ENCODE peak calls at places on chromosomes 5 and 9, in ten cellular contexts. One of them, this sample, is unnamed.

GRCh38 chr9:92455217-92455616 is 27.1 kb downstream of the ASPN start:
- DNase-seq in cardiac fibroblast: peak; percentile 17
- DNase-seq in stimulated activated CD4-positive, alpha-beta T cell treated with anti-CD3 and anti-CD28 coated beads, Interleukin-1b, Interleukin-23, amount 100 ng/mL, for 24 hours: no peak
- DNase-seq in aorta: no peak
- DNase-seq in NCI-H748 treated with DMSO at 0.1 percent for 48 hours: peak; percentile 11
- DNase-seq in GM12892: no peak
- DNase-seq in heart left ventricle: no peak
- DNase-seq in activated CD4-positive, alpha-beta T cell treated with anti-CD3 and anti-CD28 coated beads for 4 hours: no peak
- DNase-seq in naive B cell: no peak
- DNase-seq in ecto neural progenitor cell: no peak
- DNase-seq in this sample: no peak

GRCh38 chr9:126722252-126722921 is 82.5 kb upstream of the ZBTB43 start:
- DNase-seq in stimulated activated CD4-positive, alpha-beta T cell treated with anti-CD3 and anti-CD28 coated beads, Interleukin-1b, Interleukin-23, amount 100 ng/mL, for 24 hours: peak; percentile 85
- DNase-seq in NCI-H748 treated with DMSO at 0.1 percent for 48 hours: peak; percentile 37
- DNase-seq in cardiac fibroblast: peak; percentile 37
- DNase-seq in activated CD4-positive, alpha-beta T cell treated with anti-CD3 and anti-CD28 coated beads for 4 hours: peak; percentile 95
- DNase-seq in aorta: peak; percentile 90
- DNase-seq in ecto neural progenitor cell: peak; percentile 84
- DNase-seq in heart left ventricle: peak; percentile 82
- DNase-seq in naive B cell: peak; percentile 91
- DNase-seq in GM12892: peak; percentile 70
- DNase-seq in this sample: peak; percentile 23

GRCh38 chr5:167643616-167644015 is 647.8 kb upstream of the WWC1 start:
- DNase-seq in aorta: no peak
- DNase-seq in stimulated activated CD4-positive, alpha-beta T cell treated with anti-CD3 and anti-CD28 coated beads, Interleukin-1b, Interleukin-23, amount 100 ng/mL, for 24 hours: no peak
- DNase-seq in naive B cell: no peak
- DNase-seq in cardiac fibroblast: peak; percentile 43
- DNase-seq in GM12892: no peak
- DNase-seq in ecto neural progenitor cell: no peak
- DNase-seq in activated CD4-positive, alpha-beta T cell treated with anti-CD3 and anti-CD28 coated beads for 4 hours: no peak
- DNase-seq in NCI-H748 treated with DMSO at 0.1 percent for 48 hours: no peak
- DNase-seq in heart left ventricle: no peak
- DNase-seq in this sample: no peak

GRCh38 chr9:134252084-134252830 is 74.0 kb upstream of the RXRA start:
- DNase-seq in ecto neural progenitor cell: no peak
- DNase-seq in activated CD4-positive, alpha-beta T cell treated with anti-CD3 and anti-CD28 coated beads for 4 hours: no peak
- DNase-seq in naive B cell: no peak
- DNase-seq in aorta: no peak
- DNase-seq in stimulated activated CD4-positive, alpha-beta T cell treated with anti-CD3 and anti-CD28 coated beads, Interleukin-1b, Interleukin-23, amount 100 ng/mL, for 24 hours: no peak
- DNase-seq in heart left ventricle: no peak
- DNase-seq in GM12892: no peak
- DNase-seq in cardiac fibroblast: no peak
- DNase-seq in NCI-H748 treated with DMSO at 0.1 percent for 48 hours: no peak
- DNase-seq in this sample: no peak

GRCh38 chr5:67004730-67005350 is 191.8 kb downstream of the CD180 start:
- DNase-seq in NCI-H748 treated with DMSO at 0.1 percent for 48 hours: no peak
- DNase-seq in ecto neural progenitor cell: no peak
- DNase-seq in activated CD4-positive, alpha-beta T cell treated with anti-CD3 and anti-CD28 coated beads for 4 hours: no peak
- DNase-seq in aorta: no peak
- DNase-seq in naive B cell: no peak
- DNase-seq in GM12892: no peak
- DNase-seq in heart left ventricle: peak; percentile 21
- DNase-seq in stimulated activated CD4-positive, alpha-beta T cell treated with anti-CD3 and anti-CD28 coated beads, Interleukin-1b, Interleukin-23, amount 100 ng/mL, for 24 hours: no peak
- DNase-seq in cardiac fibroblast: no peak
- DNase-seq in this sample: no peak

GRCh38 chr9:32389365-32389764 is 4.9 kb downstream of the ACO1 start:
- DNase-seq in aorta: no peak
- DNase-seq in cardiac fibroblast: no peak
- DNase-seq in ecto neural progenitor cell: no peak
- DNase-seq in GM12892: no peak
- DNase-seq in stimulated activated CD4-positive, alpha-beta T cell treated with anti-CD3 and anti-CD28 coated beads, Interleukin-1b, Interleukin-23, amount 100 ng/mL, for 24 hours: no peak
- DNase-seq in NCI-H748 treated with DMSO at 0.1 percent for 48 hours: no peak
- DNase-seq in heart left ventricle: peak; percentile 58
- DNase-seq in naive B cell: no peak
- DNase-seq in activated CD4-positive, alpha-beta T cell treated with anti-CD3 and anti-CD28 coated beads for 4 hours: no peak
- DNase-seq in this sample: no peak

GRCh38 chr5:64835266-64835665 is 66.5 kb downstream of the CWC27 start:
- DNase-seq in activated CD4-positive, alpha-beta T cell treated with anti-CD3 and anti-CD28 coated beads for 4 hours: no peak
- DNase-seq in naive B cell: no peak
- DNase-seq in NCI-H748 treated with DMSO at 0.1 percent for 48 hours: no peak
- DNase-seq in aorta: no peak
- DNase-seq in heart left ventricle: no peak
- DNase-seq in ecto neural progenitor cell: no peak
- DNase-seq in cardiac fibroblast: no peak
- DNase-seq in stimulated activated CD4-positive, alpha-beta T cell treated with anti-CD3 and anti-CD28 coated beads, Interleukin-1b, Interleukin-23, amount 100 ng/mL, for 24 hours: no peak
- DNase-seq in GM12892: no peak
- DNase-seq in this sample: no peak

GRCh38 chr5:175377816-175378215 is 66.2 kb downstream of the DRD1 start:
- DNase-seq in heart left ventricle: no peak
- DNase-seq in activated CD4-positive, alpha-beta T cell treated with anti-CD3 and anti-CD28 coated beads for 4 hours: no peak
- DNase-seq in ecto neural progenitor cell: no peak
- DNase-seq in naive B cell: no peak
- DNase-seq in aorta: no peak
- DNase-seq in stimulated activated CD4-positive, alpha-beta T cell treated with anti-CD3 and anti-CD28 coated beads, Interleukin-1b, Interleukin-23, amount 100 ng/mL, for 24 hours: no peak
- DNase-seq in cardiac fibroblast: no peak
- DNase-seq in NCI-H748 treated with DMSO at 0.1 percent for 48 hours: no peak
- DNase-seq in GM12892: no peak
- DNase-seq in this sample: no peak

GRCh38 chr9:95852059-95853032 is 23.1 kb upstream of the ERCC6L2 start:
- DNase-seq in aorta: no peak
- DNase-seq in GM12892: peak; percentile 25
- DNase-seq in ecto neural progenitor cell: no peak
- DNase-seq in cardiac fibroblast: peak; percentile 74
- DNase-seq in activated CD4-positive, alpha-beta T cell treated with anti-CD3 and anti-CD28 coated beads for 4 hours: no peak
- DNase-seq in NCI-H748 treated with DMSO at 0.1 percent for 48 hours: no peak
- DNase-seq in stimulated activated CD4-positive, alpha-beta T cell treated with anti-CD3 and anti-CD28 coated beads, Interleukin-1b, Interleukin-23, amount 100 ng/mL, for 24 hours: no peak
- DNase-seq in naive B cell: no peak
- DNase-seq in heart left ventricle: no peak
- DNase-seq in this sample: no peak

GRCh38 chr5:35884125-35884788 is 27.6 kb downstream of the IL7R start:
- DNase-seq in stimulated activated CD4-positive, alpha-beta T cell treated with anti-CD3 and anti-CD28 coated beads, Interleukin-1b, Interleukin-23, amount 100 ng/mL, for 24 hours: no peak
- DNase-seq in cardiac fibroblast: peak; percentile 86
- DNase-seq in activated CD4-positive, alpha-beta T cell treated with anti-CD3 and anti-CD28 coated beads for 4 hours: no peak
- DNase-seq in naive B cell: no peak
- DNase-seq in heart left ventricle: no peak
- DNase-seq in NCI-H748 treated with DMSO at 0.1 percent for 48 hours: no peak
- DNase-seq in aorta: no peak
- DNase-seq in GM12892: no peak
- DNase-seq in ecto neural progenitor cell: no peak
- DNase-seq in this sample: no peak

GRCh38 chr5:169686137-169686536 is 49.1 kb downstream of the DOCK2 start:
- DNase-seq in stimulated activated CD4-positive, alpha-beta T cell treated with anti-CD3 and anti-CD28 coated beads, Interleukin-1b, Interleukin-23, amount 100 ng/mL, for 24 hours: no peak
- DNase-seq in GM12892: no peak
- DNase-seq in heart left ventricle: no peak
- DNase-seq in cardiac fibroblast: no peak
- DNase-seq in NCI-H748 treated with DMSO at 0.1 percent for 48 hours: no peak
- DNase-seq in ecto neural progenitor cell: no peak
- DNase-seq in activated CD4-positive, alpha-beta T cell treated with anti-CD3 and anti-CD28 coated beads for 4 hours: no peak
- DNase-seq in naive B cell: no peak
- DNase-seq in aorta: no peak
- DNase-seq in this sample: peak; percentile 43

GRCh38 chr9:114223564-114224246 is 68.4 kb downstream of the COL27A1 start:
- DNase-seq in naive B cell: no peak
- DNase-seq in cardiac fibroblast: peak; percentile 87
- DNase-seq in stimulated activated CD4-positive, alpha-beta T cell treated with anti-CD3 and anti-CD28 coated beads, Interleukin-1b, Interleukin-23, amount 100 ng/mL, for 24 hours: no peak
- DNase-seq in NCI-H748 treated with DMSO at 0.1 percent for 48 hours: no peak
- DNase-seq in aorta: no peak
- DNase-seq in activated CD4-positive, alpha-beta T cell treated with anti-CD3 and anti-CD28 coated beads for 4 hours: no peak
- DNase-seq in GM12892: no peak
- DNase-seq in ecto neural progenitor cell: no peak
- DNase-seq in heart left ventricle: no peak
- DNase-seq in this sample: no peak